ENCODE peak calls at places on chromosomes 13 and 19, in four cellular contexts. F is hippocampal formation; O is dermis blood vessel endothelial cell; E is CD4-positive, CD25-positive, alpha-beta regulatory T cell. B is an unnamed sample.

GRCh38 chr19:2680808-2681207 is 21.7 kb downstream of the GNG7 start:
- DNase-seq in F (no peak), O (no peak), E (no peak), B (no peak)

GRCh38 chr19:18675779-18676178 is 7.7 kb upstream of the CRTC1 start:
- DNase-seq in F (no peak), O (peak; percentile 55), E (peak; percentile 17), B (no peak)

GRCh38 chr13:30404207-30404606 is 18.1 kb upstream of the UBE2L5 start:
- DNase-seq in F (no peak), O (no peak), E (no peak), B (no peak)

GRCh38 chr13:98513837-98514236 is 63.1 kb downstream of the STK24 start:
- DNase-seq in F (no peak), O (no peak), E (no peak), B (no peak)

GRCh38 chr13:44396963-44397580 is 23.4 kb downstream of the SERP2 start:
- DNase-seq in F (no peak), O (no peak), E (no peak), B (peak; percentile 66)

GRCh38 chr19:19539738-19540703 is 2.0 kb downstream of the CILP2 start:
- DNase-seq in F (no peak), O (peak; percentile 44), E (no peak), B (peak; percentile 90)

GRCh38 chr13:30904043-30904442 is 2.0 kb upstream of the MEDAG start:
- DNase-seq in F (no peak), O (no peak), E (no peak), B (no peak)

GRCh38 chr13:104021806-104022397 is 955.7 kb upstream of the SLC10A2 start:
- DNase-seq in F (no peak), O (no peak), E (no peak), B (no peak)

GRCh38 chr13:48448285-48448962 is 35.5 kb upstream of the LPAR6 start:
- DNase-seq in F (no peak), O (no peak), E (no peak), B (no peak)

GRCh38 chr13:32947886-32948285 is 68.3 kb upstream of the KL start:
- DNase-seq in F (no peak), O (no peak), E (no peak), B (no peak)

GRCh38 chr13:47463726-47464125 is 537.3 kb downstream of the SUCLA2 start:
- DNase-seq in F (no peak), O (no peak), E (no peak), B (no peak)

GRCh38 chr19:56333506-56333905 is 18.9 kb upstream of the ZSCAN5A start:
- DNase-seq in F (no peak), O (peak; percentile 83), E (peak; percentile 34), B (no peak)

GRCh38 chr19:49425922-49426592 is 869 bp downstream of the GFY start:
- DNase-seq in F (no peak), O (no peak), E (no peak), B (no peak)

GRCh38 chr19:15373644-15374043 is 5.9 kb downstream of the AKAP8 start:
- DNase-seq in F (no peak), O (no peak), E (no peak), B (no peak)

GRCh38 chr13:35729926-35730627 is 253.6 kb upstream of the MAB21L1 start:
- DNase-seq in F (no peak), O (no peak), E (no peak), B (no peak)

GRCh38 chr13:26759907-26760834 is at the start of gene GPR12:
- DNase-seq in F (no peak), O (no peak), E (no peak), B (no peak)

GRCh38 chr19:7534531-7534980 is 961 bp upstream of the PNPLA6 start:
- DNase-seq in F (peak; percentile 67), O (peak; percentile 93), E (no peak), B (peak; percentile 90)

GRCh38 chr13:19961924-19962323 is 3.4 kb downstream of the ZMYM2 start:
- DNase-seq in F (no peak), O (no peak), E (no peak), B (no peak)

GRCh38 chr19:58305932-58306323 is 751 bp downstream of the ERVK3-1 start:
- DNase-seq in F (no peak), O (peak; percentile 41), E (no peak), B (no peak)

GRCh38 chr13:25372275-25373081 is 704 bp downstream of the ATP8A2 start:
- DNase-seq in F (no peak), O (no peak), E (no peak), B (no peak)

GRCh38 chr19:58479736-58480480 is 3.8 kb downstream of the ZNF446 start:
- DNase-seq in F (no peak), O (no peak), E (no peak), B (no peak)

GRCh38 chr13:24511019-24511823 is 1.4 kb downstream of the PARP4 start:
- DNase-seq in F (no peak), O (peak; percentile 91), E (peak; percentile 41), B (no peak)

B was measured in aorta.